ENCODE peak calls at places on chromosomes 16 and 17, in eight cellular contexts. E is H9, B is aorta, I is nucleus accumbens, V is NCI-H774, L is HS-5, A is mucosa of descending colon, S is NCI-H1694 treated with DMSO at 0.1 percent for 48 hours. Q is an unnamed sample.

GRCh38 chr17:81405382-81406005 is 10.2 kb downstream of the BAHCC1 start:
- DNase-seq in S (no peak), I (no peak), E (no peak), B (peak), V (no peak), L (no peak), A (no peak), Q (no peak)

GRCh38 chr16:85029413-85029794 is 1.8 kb downstream of the KIAA0513 start:
- DNase-seq in L (no peak), S (no peak), E (no peak), B (no peak), I (no peak), A (no peak), V (no peak), Q (no peak)

GRCh38 chr16:69853481-69853880 is 91.3 kb downstream of the WWP2 start:
- DNase-seq in S (no peak), V (no peak), I (peak), A (no peak), E (no peak), L (no peak), B (no peak), Q (no peak)

GRCh38 chr16:58021661-58022551 is 3.6 kb upstream of the MMP15 start:
- DNase-seq in A (no peak), E (no peak), B (no peak), I (no peak), S (no peak), L (peak), V (no peak), Q (no peak)

GRCh38 chr16:11349599-11350276 is 4.5 kb downstream of the RMI2 start:
- DNase-seq in A (peak), V (no peak), I (peak), E (no peak), B (peak), L (no peak), S (no peak), Q (no peak)

GRCh38 chr17:82929676-82930042 is 89.8 kb upstream of the ZNF750 start:
- DNase-seq in V (no peak), B (peak), E (no peak), I (no peak), L (no peak), S (no peak), A (peak), Q (no peak)

GRCh38 chr17:81572499-81573030 is 20.4 kb upstream of the FAAP100 start:
- DNase-seq in B (no peak), V (no peak), L (no peak), E (no peak), A (no peak), I (no peak), S (peak), Q (no peak)

GRCh38 chr16:243348-243747 is 8.7 kb downstream of the FAM234A start:
- DNase-seq in I (no peak), S (no peak), E (no peak), B (no peak), V (no peak), A (no peak), L (no peak), Q (no peak)

GRCh38 chr16:64626771-64627170 is 495.1 kb downstream of the CDH11 start:
- DNase-seq in A (no peak), L (no peak), B (peak), S (peak), V (no peak), E (no peak), I (no peak), Q (no peak)

GRCh38 chr16:31880322-31880979 is 6.8 kb downstream of the ZNF267 start:
- DNase-seq in V (no peak), E (no peak), S (no peak), I (no peak), B (no peak), L (no peak), A (no peak), Q (no peak)

GRCh38 chr16:86099326-86099725 is 200.4 kb downstream of the IRF8 start:
- DNase-seq in B (peak), I (no peak), S (no peak), L (no peak), A (no peak), V (no peak), E (no peak), Q (no peak)

GRCh38 chr17:7557825-7558543 is 566 bp upstream of the TNFSF13 start:
- DNase-seq in E (peak), A (peak), L (no peak), V (peak), I (peak), S (no peak), B (peak), Q (peak)